ENCODE peak calls at places on chromosome 13, in six cellular contexts. One of them, this sample, is unnamed.

GRCh38 chr13:74210693-74211393 is 76.6 kb upstream of the KLF12 start:
- DNase-seq in globus pallidus: no peak
- DNase-seq in cardiac fibroblast: peak
- DNase-seq in amniotic stem cell: peak
- DNase-seq in NCI-H748 treated with DMSO at 0.1 percent for 48 hours: no peak
- DNase-seq in occipital lobe: no peak
- DNase-seq in this sample: no peak

GRCh38 chr13:93547886-93548285 is 321.3 kb downstream of the GPC6 start:
- DNase-seq in globus pallidus: no peak
- DNase-seq in cardiac fibroblast: no peak
- DNase-seq in amniotic stem cell: no peak
- DNase-seq in NCI-H748 treated with DMSO at 0.1 percent for 48 hours: no peak
- DNase-seq in occipital lobe: no peak
- DNase-seq in this sample: no peak

GRCh38 chr13:95184317-95184716 is 116.9 kb downstream of the ABCC4 start:
- DNase-seq in globus pallidus: no peak
- DNase-seq in cardiac fibroblast: no peak
- DNase-seq in amniotic stem cell: no peak
- DNase-seq in NCI-H748 treated with DMSO at 0.1 percent for 48 hours: no peak
- DNase-seq in occipital lobe: no peak
- DNase-seq in this sample: no peak

GRCh38 chr13:57123660-57124059 is 17.1 kb upstream of the PRR20A start:
- DNase-seq in globus pallidus: peak
- DNase-seq in cardiac fibroblast: peak
- DNase-seq in amniotic stem cell: no peak
- DNase-seq in NCI-H748 treated with DMSO at 0.1 percent for 48 hours: no peak
- DNase-seq in occipital lobe: peak
- DNase-seq in this sample: no peak

GRCh38 chr13:45807520-45808099 is 43.9 kb downstream of the SIAH3 start:
- DNase-seq in globus pallidus: peak
- DNase-seq in cardiac fibroblast: peak
- DNase-seq in amniotic stem cell: peak
- DNase-seq in NCI-H748 treated with DMSO at 0.1 percent for 48 hours: peak
- DNase-seq in occipital lobe: no peak
- DNase-seq in this sample: no peak

GRCh38 chr13:29707876-29708543 is 112.5 kb upstream of the SLC7A1 start:
- DNase-seq in globus pallidus: peak
- DNase-seq in cardiac fibroblast: peak
- DNase-seq in amniotic stem cell: peak
- DNase-seq in NCI-H748 treated with DMSO at 0.1 percent for 48 hours: peak
- DNase-seq in occipital lobe: no peak
- DNase-seq in this sample: no peak

GRCh38 chr13:100333141-100333540 is 244.2 kb downstream of the PCCA start:
- DNase-seq in globus pallidus: no peak
- DNase-seq in cardiac fibroblast: no peak
- DNase-seq in amniotic stem cell: no peak
- DNase-seq in NCI-H748 treated with DMSO at 0.1 percent for 48 hours: no peak
- DNase-seq in occipital lobe: no peak
- DNase-seq in this sample: no peak

GRCh38 chr13:24381539-24382265 is 72.3 kb downstream of the C1QTNF9 start:
- DNase-seq in globus pallidus: no peak
- DNase-seq in cardiac fibroblast: peak
- DNase-seq in amniotic stem cell: no peak
- DNase-seq in NCI-H748 treated with DMSO at 0.1 percent for 48 hours: no peak
- DNase-seq in occipital lobe: no peak
- DNase-seq in this sample: no peak

GRCh38 chr13:79448413-79448812 is 32.5 kb upstream of the NDFIP2 start:
- DNase-seq in globus pallidus: no peak
- DNase-seq in cardiac fibroblast: peak
- DNase-seq in amniotic stem cell: no peak
- DNase-seq in NCI-H748 treated with DMSO at 0.1 percent for 48 hours: no peak
- DNase-seq in occipital lobe: no peak
- DNase-seq in this sample: no peak

GRCh38 chr13:63048648-63049047 is 1633.0 kb upstream of the PCDH20 start:
- DNase-seq in globus pallidus: no peak
- DNase-seq in cardiac fibroblast: no peak
- DNase-seq in amniotic stem cell: no peak
- DNase-seq in NCI-H748 treated with DMSO at 0.1 percent for 48 hours: no peak
- DNase-seq in occipital lobe: no peak
- DNase-seq in this sample: no peak

GRCh38 chr13:84607614-84608013 is 725.3 kb upstream of the SLITRK1 start:
- DNase-seq in globus pallidus: no peak
- DNase-seq in cardiac fibroblast: peak
- DNase-seq in amniotic stem cell: peak
- DNase-seq in NCI-H748 treated with DMSO at 0.1 percent for 48 hours: no peak
- DNase-seq in occipital lobe: no peak
- DNase-seq in this sample: no peak